ENCODE peak calls at places on chromosomes 2 and 18, in six cellular contexts. B is GM12878, C is K562, W is SK-N-SH, M is HepG2, O is GM12892. Z is an unnamed sample.

GRCh38 chr2:273338-273737 is 8.6 kb downstream of the ACP1 start:
- DNase-seq in W (no peak), B (no peak), C (no peak), O (no peak), M (no peak), Z (no peak)

GRCh38 chr2:166775176-166775575 is 113.1 kb upstream of the XIRP2 start:
- DNase-seq in W (no peak), O (no peak), M (no peak), B (no peak), C (no peak), Z (no peak)

GRCh38 chr2:95051636-95052035 is 26.1 kb downstream of the MAL start:
- DNase-seq in W (no peak), M (no peak), B (no peak), C (no peak), O (no peak), Z (no peak)

GRCh38 chr18:35880788-35881455 is 91.6 kb upstream of the RMP24 start:
- DNase-seq in M (no peak), W (no peak), C (no peak), O (no peak), B (no peak), Z (no peak)

GRCh38 chr2:101223814-101224231 is 28.9 kb upstream of the CNOT11 start:
- DNase-seq in C (no peak), M (no peak), W (no peak), B (peak; percentile 97), O (peak; percentile 23), Z (peak; percentile 47)

GRCh38 chr2:234469972-234470371 is 26.9 kb downstream of the ARL4C start:
- DNase-seq in B (no peak), M (no peak), W (no peak), O (no peak), C (no peak), Z (no peak)

GRCh38 chr2:43484323-43484930 is 111.4 kb downstream of the THADA start:
- DNase-seq in B (no peak), W (peak; percentile 48), C (peak; percentile 15), M (peak; percentile 85), O (no peak), Z (no peak)

GRCh38 chr2:160909781-160910242 is 250.4 kb upstream of the TANK start:
- DNase-seq in C (no peak), W (no peak), O (no peak), M (no peak), B (no peak), Z (no peak)

GRCh38 chr2:169185711-169186110 is 116.3 kb downstream of the DHRS9 start:
- DNase-seq in B (no peak), M (no peak), W (no peak), C (no peak), O (no peak), Z (no peak)

GRCh38 chr2:233329489-233330135 is 22.0 kb downstream of the SAG start:
- DNase-seq in M (no peak), W (no peak), B (no peak), C (no peak), O (no peak), Z (no peak)

GRCh38 chr2:197591706-197592072 is 75.8 kb downstream of the MOB4 start:
- DNase-seq in B (no peak), C (no peak), W (no peak), O (no peak), M (no peak), Z (no peak)

GRCh38 chr2:80830891-80831290 is 526.3 kb upstream of the LRRTM1 start:
- DNase-seq in W (no peak), B (peak; percentile 34), O (no peak), C (no peak), M (no peak), Z (no peak)

GRCh38 chr2:202022755-202023154 is 10.9 kb upstream of the FZD7 start:
- DNase-seq in O (no peak), C (no peak), B (no peak), W (no peak), M (no peak), Z (no peak)

GRCh38 chr2:237207641-237208040 is 122.0 kb downstream of the COPS8 start:
- DNase-seq in W (no peak), C (no peak), M (no peak), B (no peak), O (no peak), Z (no peak)

DNA sequence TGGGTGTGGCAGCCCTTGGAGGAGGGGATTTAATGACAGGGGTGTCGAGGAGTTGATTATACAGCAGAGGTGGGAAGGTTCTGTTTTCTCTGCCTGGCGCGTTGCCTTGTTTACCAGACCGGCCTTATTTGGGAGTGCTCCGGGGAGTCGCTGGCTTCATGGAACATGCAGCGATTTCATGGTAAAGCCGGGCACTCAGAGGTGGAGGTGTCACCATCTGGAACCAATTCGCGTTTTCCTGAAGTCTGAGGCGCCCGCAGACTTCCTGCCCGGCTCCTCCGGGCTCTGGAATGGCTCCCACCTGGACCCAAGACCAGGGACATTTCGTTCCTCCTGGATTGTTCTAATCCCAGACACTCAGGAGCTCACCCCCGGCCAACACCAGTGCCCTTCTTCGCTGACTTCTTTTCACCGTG is 209.1 kb downstream of the KLHL29 start:
- DNase-seq in M (no peak), O (no peak), W (peak; percentile 59), B (no peak), C (no peak), Z (no peak)
- TF ChIP-seq TAF1 in M (no peak), O (no peak), W (no peak), B (no peak), C (no peak), Z (no peak)

DNA sequence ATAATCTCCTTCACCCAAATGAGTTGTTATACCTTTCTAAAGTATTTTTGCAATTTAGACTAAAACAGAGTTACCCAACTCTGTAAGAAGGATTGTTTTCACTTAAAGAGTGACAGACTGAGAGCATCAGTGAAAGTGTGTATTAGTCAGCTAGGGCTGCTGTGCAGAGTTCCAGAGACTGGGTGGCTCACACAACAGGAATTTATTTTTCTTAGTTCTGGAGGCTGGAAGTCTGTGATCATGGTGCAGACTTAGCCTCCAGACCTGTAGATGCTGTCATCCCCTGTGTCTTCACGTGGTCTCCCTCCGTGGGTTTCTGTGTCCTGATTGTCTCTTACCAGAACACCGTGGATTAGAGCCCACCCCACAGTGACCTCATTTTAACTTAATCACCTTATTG is 40.0 kb downstream of the BCL2L11 start:
- DNase-seq in B (no peak), C (no peak), W (no peak), O (no peak), M (no peak), Z (no peak)
- TF ChIP-seq POLR2AphosphoS5 in B (no peak), C (no peak), W (no peak), O (no peak), M (no peak), Z (no peak)

GRCh38 chr18:72637319-72638113 is 93.4 kb upstream of the CBLN2 start:
- DNase-seq in O (no peak), C (no peak), W (no peak), B (no peak), M (no peak), Z (no peak)

GRCh38 chr18:72638353-72638752 is 94.2 kb upstream of the CBLN2 start:
- DNase-seq in O (no peak), M (no peak), W (no peak), C (no peak), B (no peak), Z (no peak)

GRCh38 chr18:72640552-72640951 is 96.4 kb upstream of the CBLN2 start:
- DNase-seq in W (no peak), M (no peak), C (no peak), O (no peak), B (no peak), Z (no peak)
- TF ChIP-seq TAF1 in W (no peak), M (no peak), C (no peak), O (no peak), B (no peak), Z (no peak)

GRCh38 chr2:72979896-72980295 is 62.6 kb downstream of the EMX1 start:
- DNase-seq in W (no peak), M (no peak), O (no peak), B (no peak), C (no peak), Z (no peak)
- TF ChIP-seq POLR2AphosphoS5 in W (no peak), M (no peak), O (no peak), B (no peak), C (no peak), Z (no peak)

DNA sequence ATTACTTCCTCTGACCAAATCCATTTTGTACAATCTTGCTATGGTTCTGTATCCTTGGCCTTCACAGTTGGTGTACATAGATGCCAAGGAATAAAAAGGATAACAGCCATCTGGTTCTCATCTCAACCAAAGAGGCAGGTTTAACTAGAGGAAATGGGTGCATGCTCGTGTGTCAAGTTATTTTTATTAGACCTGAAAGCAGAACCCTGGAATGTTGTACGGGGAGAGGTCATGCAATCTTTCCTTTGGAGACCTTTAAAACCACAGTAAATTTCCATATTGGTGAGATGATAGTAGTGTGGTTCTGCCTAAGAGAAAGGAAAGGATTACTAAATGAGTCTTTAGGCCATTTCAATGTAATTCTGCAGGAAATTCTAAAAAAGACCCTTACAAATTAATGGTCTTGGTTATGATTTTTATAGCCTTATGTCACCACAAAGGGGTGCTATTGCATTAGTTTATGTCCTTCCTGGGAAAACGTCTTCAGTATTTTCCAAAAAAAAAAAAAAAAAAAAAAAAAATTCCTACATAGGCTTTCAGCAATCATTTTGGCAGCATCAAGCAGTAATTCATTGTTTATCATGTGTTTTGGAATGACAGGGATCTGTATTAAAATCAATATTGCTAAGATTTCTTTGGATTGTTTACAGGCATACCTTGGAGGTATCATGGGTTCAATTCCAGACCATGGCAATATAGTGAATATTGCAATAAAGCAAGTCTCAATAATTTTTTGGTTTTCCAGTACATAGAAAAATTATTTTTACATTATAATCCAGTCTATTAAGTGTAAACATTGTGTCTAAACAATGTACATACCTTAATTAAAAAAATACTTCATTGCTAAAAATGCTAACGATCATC is 270.8 kb downstream of the NYAP2 start:
- DNase-seq in W (peak; percentile 17), C (no peak), M (peak; percentile 32), O (no peak), B (no peak), Z (no peak)
- TF ChIP-seq TAF1 in W (no peak), C (no peak), M (no peak), O (no peak), B (no peak), Z (no peak)